ENCODE peak calls at places on chromosomes 2 and 18, in eight cellular contexts. A, N, L, U, Y, F, G and Q are unnamed samples.

GRCh38 chr2:156538083-156538504 is 101.9 kb downstream of the GPD2 start:
- DNase-seq in A (no peak), N (peak; percentile 17), L (no peak), U (no peak), Y (no peak), F (no peak), G (no peak), Q (no peak)

GRCh38 chr18:24734058-24734457 is 273.6 kb downstream of the HRH4 start:
- DNase-seq in A (no peak), N (no peak), L (no peak), U (no peak), Y (no peak), F (no peak), G (no peak), Q (no peak)

GRCh38 chr18:28087173-28087563 is 89.8 kb downstream of the CDH2 start:
- DNase-seq in A (no peak), N (peak; percentile 26), L (no peak), U (peak; percentile 56), Y (no peak), F (peak; percentile 42), G (no peak), Q (no peak)

GRCh38 chr2:178142274-178143065 is 30.2 kb downstream of the RBM45 start:
- DNase-seq in A (no peak), N (peak; percentile 18), L (no peak), U (no peak), Y (no peak), F (peak; percentile 27), G (no peak), Q (no peak)

GRCh38 chr2:4445821-4446220 is 742.4 kb downstream of the DCDC2C start:
- DNase-seq in A (no peak), N (no peak), L (no peak), U (no peak), Y (no peak), F (no peak), G (no peak), Q (no peak)

GRCh38 chr2:73886357-73886756 is 6.5 kb upstream of the ACTG2 start:
- DNase-seq in A (no peak), N (no peak), L (no peak), U (no peak), Y (no peak), F (no peak), G (no peak), Q (no peak)

GRCh38 chr2:206783718-206784117 is 18.3 kb downstream of the FASTKD2 start:
- DNase-seq in A (no peak), N (peak; percentile 25), L (no peak), U (peak; percentile 26), Y (no peak), F (peak; percentile 7), G (no peak), Q (no peak)

GRCh38 chr2:150174396-150174795 is 313.1 kb downstream of the RND3 start:
- DNase-seq in A (no peak), N (no peak), L (no peak), U (no peak), Y (no peak), F (no peak), G (no peak), Q (no peak)